ENCODE peak calls at places on chromosomes 7 and 10, in six cellular contexts. D, G, Q, C, Y and P are unnamed samples.

GRCh38 chr7:6558837-6559236 is 7.6 kb upstream of the GRID2IP start:
- DNase-seq in C (no peak), G (no peak), D (peak; percentile 18), Q (peak; percentile 44), Y (peak; percentile 71), P (peak; percentile 59)

GRCh38 chr10:34484164-34484563 is 330.9 kb downstream of the PARD3 start:
- DNase-seq in G (no peak), C (no peak), Y (no peak), Q (no peak), D (no peak), P (no peak)

GRCh38 chr7:24337180-24337579 is 53.2 kb downstream of the NPY start:
- DNase-seq in Y (no peak), G (no peak), D (no peak), C (no peak), Q (no peak), P (no peak)

GRCh38 chr7:138608292-138608691 is 92.9 kb downstream of the SVOPL start:
- DNase-seq in C (no peak), Q (no peak), Y (peak; percentile 48), D (peak; percentile 69), G (peak; percentile 16), P (peak; percentile 31)

GRCh38 chr10:101824736-101825135 is 6.5 kb upstream of the OGA start:
- DNase-seq in Q (no peak), Y (no peak), G (no peak), C (no peak), D (no peak), P (no peak)

GRCh38 chr10:12902135-12902572 is 99.4 kb downstream of the CCDC3 start:
- DNase-seq in D (peak; percentile 59), G (peak; percentile 40), Q (peak; percentile 75), C (no peak), Y (peak; percentile 76), P (peak; percentile 51)

GRCh38 chr10:102602272-102603045 is 41.8 kb upstream of the TRIM8 start:
- DNase-seq in Y (peak; percentile 90), C (no peak), Q (no peak), D (no peak), G (peak; percentile 43), P (no peak)

GRCh38 chr7:152709307-152710133 is 33.6 kb upstream of the XRCC2 start:
- DNase-seq in C (no peak), Q (no peak), Y (no peak), G (no peak), D (no peak), P (peak; percentile 85)

GRCh38 chr7:111672901-111673300 is 110.6 kb upstream of the IMMP2L start:
- DNase-seq in Y (no peak), G (no peak), C (no peak), Q (no peak), D (no peak), P (no peak)

GRCh38 chr7:151089893-151090730 is 3.8 kb downstream of the AGAP3 start:
- DNase-seq in Q (no peak), G (no peak), Y (peak; percentile 42), D (no peak), C (no peak), P (no peak)

GRCh38 chr10:117005454-117006055 is 568 bp upstream of the SHTN1 start:
- DNase-seq in C (no peak), Y (peak; percentile 34), D (no peak), G (no peak), Q (peak; percentile 57), P (peak; percentile 19)

GRCh38 chr7:96538632-96539031 is 171.0 kb downstream of the SEM1 start:
- DNase-seq in Q (no peak), C (no peak), D (no peak), Y (no peak), G (no peak), P (no peak)

GRCh38 chr7:41763626-41764025 is 60.7 kb upstream of the INHBA start:
- DNase-seq in Q (no peak), C (no peak), D (no peak), Y (no peak), G (no peak), P (no peak)

GRCh38 chr7:99008921-99009530 is 130.7 kb downstream of the TRRAP start:
- DNase-seq in D (no peak), Q (no peak), Y (no peak), G (no peak), C (no peak), P (no peak)

GRCh38 chr7:81715984-81716588 is 53.8 kb downstream of the HGF start:
- DNase-seq in Y (no peak), D (peak; percentile 79), Q (no peak), C (no peak), G (no peak), P (peak; percentile 62)

GRCh38 chr10:70984986-70985719 is 96.8 kb upstream of the PCBD1 start:
- DNase-seq in C (no peak), Y (no peak), D (no peak), Q (no peak), G (no peak), P (no peak)

GRCh38 chr10:133276435-133277201 is at the start of gene ADAM8:
- DNase-seq in G (no peak), D (no peak), Q (peak; percentile 84), Y (peak; percentile 68), C (peak; percentile 37), P (peak; percentile 39)

GRCh38 chr7:54944179-54944578 is 74.6 kb upstream of the EGFR start:
- DNase-seq in D (peak; percentile 26), G (no peak), Y (no peak), Q (no peak), C (no peak), P (no peak)

GRCh38 chr10:77898323-77899079 is 28.1 kb downstream of the DLG5 start:
- DNase-seq in Q (no peak), G (peak; percentile 85), Y (no peak), D (no peak), C (no peak), P (no peak)

GRCh38 chr7:122403113-122403512 is 98.6 kb upstream of the FEZF1 start:
- DNase-seq in Q (no peak), G (no peak), Y (no peak), D (no peak), C (no peak), P (no peak)

GRCh38 chr7:49398730-49399129 is 374.7 kb upstream of the VWC2 start:
- DNase-seq in C (no peak), D (no peak), G (no peak), Y (no peak), Q (no peak), P (peak; percentile 59)

GRCh38 chr7:5423844-5424688 is 432 bp upstream of the TNRC18 start:
- DNase-seq in Q (peak; percentile 91), D (peak; percentile 99), Y (peak; percentile 95), G (peak; percentile 98), C (no peak), P (peak; percentile 99)

GRCh38 chr7:7103343-7104313 is 78.7 kb upstream of the C1GALT1 start:
- DNase-seq in C (no peak), Q (no peak), G (no peak), Y (peak; percentile 65), D (peak; percentile 24), P (peak; percentile 42)

GRCh38 chr10:23100331-23101030 is 5.1 kb downstream of the MSRB2 start:
- DNase-seq in Y (no peak), D (no peak), Q (no peak), C (no peak), G (no peak), P (no peak)

GRCh38 chr7:151018421-151019129 is 5.7 kb downstream of the ATG9B start:
- DNase-seq in Q (peak; percentile 64), C (no peak), G (peak; percentile 38), D (no peak), Y (no peak), P (peak; percentile 52)

GRCh38 chr10:119203006-119203405 is 4.4 kb upstream of the GRK5 start:
- DNase-seq in C (no peak), D (no peak), Y (no peak), G (no peak), Q (no peak), P (peak; percentile 7)

GRCh38 chr10:34415039-34415438 is 400.1 kb downstream of the PARD3 start:
- DNase-seq in Q (no peak), Y (no peak), G (no peak), C (no peak), D (no peak), P (no peak)

GRCh38 chr10:100020161-100020882 is 10.6 kb upstream of the DNMBP start:
- DNase-seq in G (no peak), Y (no peak), D (no peak), Q (no peak), C (no peak), P (no peak)

GRCh38 chr10:91339729-91340128 is 70.4 kb upstream of the HECTD2 start:
- DNase-seq in G (no peak), Q (no peak), Y (no peak), C (no peak), D (no peak), P (no peak)

GRCh38 chr7:150895809-150896208 is 43.5 kb downstream of the AOC1 start:
- DNase-seq in Q (no peak), D (no peak), C (no peak), Y (no peak), G (no peak), P (no peak)

GRCh38 chr10:23918839-23919238 is 290.1 kb upstream of the KIAA1217 start:
- DNase-seq in C (no peak), Y (no peak), Q (no peak), D (no peak), G (no peak), P (peak; percentile 72)

GRCh38 chr10:50512743-50513416 is 110.9 kb downstream of the SGMS1 start:
- DNase-seq in Y (no peak), G (no peak), C (no peak), D (no peak), Q (no peak), P (no peak)

GRCh38 chr10:30027057-30028005 is 32.1 kb downstream of the JCAD start:
- DNase-seq in Q (peak; percentile 17), D (peak; percentile 7), C (peak; percentile 89), G (peak; percentile 65), Y (no peak), P (no peak)

GRCh38 chr10:34890931-34891330 is 75.8 kb upstream of the PARD3 start:
- DNase-seq in Y (no peak), C (no peak), G (no peak), Q (no peak), D (no peak), P (no peak)

GRCh38 chr7:80216996-80217842 is 82.6 kb downstream of the GNAI1 start:
- DNase-seq in C (no peak), D (no peak), Y (no peak), G (no peak), Q (no peak), P (no peak)

GRCh38 chr7:28355553-28356319 is 56.6 kb upstream of the CREB5 start:
- DNase-seq in D (no peak), Q (no peak), C (no peak), G (peak; percentile 70), Y (no peak), P (no peak)

GRCh38 chr10:521844-522243 is 167.6 kb downstream of the DIP2C start:
- DNase-seq in Q (no peak), D (no peak), G (no peak), Y (no peak), C (no peak), P (no peak)

GRCh38 chr7:88243345-88243909 is 23.6 kb upstream of the SRI start:
- DNase-seq in Y (peak; percentile 50), D (peak; percentile 54), C (no peak), Q (no peak), G (no peak), P (no peak)